ENCODE peak calls at places on chromosomes 7 and 10, in nine cellular contexts. G, P, U, N, I, L, C, V and D are unnamed samples.

GRCh38 chr10:111281516-111281915 is 204.7 kb downstream of the ADRA2A start:
- DNase-seq in G (no peak), P (no peak), U (no peak), N (peak), I (peak), L (no peak), C (no peak), V (no peak), D (no peak)

GRCh38 chr7:82740246-82740848 is 296.8 kb upstream of the CACNA2D1 start:
- DNase-seq in G (peak), P (no peak), U (no peak), N (peak), I (peak), L (peak), C (peak), V (peak), D (peak)

GRCh38 chr7:27237735-27238334 is 4.8 kb upstream of the EVX1 start:
- DNase-seq in G (no peak), P (no peak), U (no peak), N (no peak), I (peak), L (no peak), C (no peak), V (peak), D (no peak)

GRCh38 chr10:112345743-112346142 is 28.2 kb upstream of the ACSL5 start:
- DNase-seq in G (no peak), P (no peak), U (no peak), N (no peak), I (no peak), L (no peak), C (no peak), V (no peak), D (no peak)

GRCh38 chr10:43823237-43823605 is 174.5 kb upstream of the ZNF32 start:
- DNase-seq in G (no peak), P (no peak), U (no peak), N (no peak), I (peak), L (no peak), C (no peak), V (no peak), D (no peak)

GRCh38 chr7:5477723-5478531 is 54.3 kb upstream of the TNRC18 start:
- DNase-seq in G (no peak), P (no peak), U (no peak), N (peak), I (no peak), L (no peak), C (no peak), V (peak), D (peak)

GRCh38 chr10:28841625-28842024 is 164.3 kb downstream of the BAMBI start:
- DNase-seq in G (no peak), P (no peak), U (no peak), N (no peak), I (peak), L (no peak), C (no peak), V (no peak), D (no peak)

GRCh38 chr7:128404826-128405344 is 4.9 kb downstream of the IMPDH1 start:
- DNase-seq in G (peak), P (no peak), U (no peak), N (peak), I (no peak), L (no peak), C (no peak), V (peak), D (no peak)

GRCh38 chr10:6030940-6031339 is 31.2 kb downstream of the IL2RA start:
- DNase-seq in G (no peak), P (no peak), U (no peak), N (no peak), I (no peak), L (no peak), C (no peak), V (no peak), D (no peak)

GRCh38 chr7:50735327-50735726 is 47.4 kb downstream of the GRB10 start:
- DNase-seq in G (no peak), P (no peak), U (no peak), N (no peak), I (no peak), L (no peak), C (no peak), V (no peak), D (no peak)

GRCh38 chr7:4151926-4152549 is 530.1 kb upstream of the FOXK1 start:
- DNase-seq in G (no peak), P (no peak), U (no peak), N (no peak), I (no peak), L (no peak), C (no peak), V (no peak), D (no peak)

GRCh38 chr7:32893225-32893560 is 1.6 kb upstream of the KBTBD2 start:
- DNase-seq in G (peak), P (no peak), U (no peak), N (no peak), I (no peak), L (no peak), C (no peak), V (no peak), D (no peak)

GRCh38 chr7:42244828-42245227 is 7.8 kb upstream of the GLI3 start:
- DNase-seq in G (no peak), P (no peak), U (no peak), N (no peak), I (peak), L (no peak), C (no peak), V (peak), D (no peak)

GRCh38 chr7:149278396-149278795 is 16.4 kb downstream of the ZNF783 start:
- DNase-seq in G (no peak), P (no peak), U (no peak), N (no peak), I (no peak), L (no peak), C (no peak), V (no peak), D (no peak)

GRCh38 chr7:159209429-159209828 is 64.8 kb upstream of the VIPR2 start:
- DNase-seq in G (peak), P (no peak), U (no peak), N (no peak), I (no peak), L (no peak), C (no peak), V (no peak), D (no peak)